ENCODE peak calls at places on chromosome X, in six cellular contexts. One of them, this sample, is unnamed.

GRCh38 chrX:47232803-47233332 is at the start of gene USP11:
- DNase-seq in CD8-positive, alpha-beta memory T cell: peak
- DNase-seq in GM19239: peak
- DNase-seq in OCI-LY7: peak
- DNase-seq in dorsolateral prefrontal cortex: peak
- DNase-seq in EL: peak
- DNase-seq in this sample: peak

GRCh38 chrX:56802428-56802827 is 73.4 kb downstream of the NBDY start:
- DNase-seq in EL: no peak
- DNase-seq in GM19239: no peak
- DNase-seq in CD8-positive, alpha-beta memory T cell: no peak
- DNase-seq in OCI-LY7: no peak
- DNase-seq in dorsolateral prefrontal cortex: no peak
- DNase-seq in this sample: no peak

GRCh38 chrX:9133426-9133825 is 99.5 kb upstream of the FAM9B start:
- DNase-seq in EL: peak
- DNase-seq in OCI-LY7: no peak
- DNase-seq in dorsolateral prefrontal cortex: no peak
- DNase-seq in CD8-positive, alpha-beta memory T cell: no peak
- DNase-seq in GM19239: no peak
- DNase-seq in this sample: no peak

GRCh38 chrX:109880629-109881028 is 122.3 kb upstream of the TMEM164 start:
- DNase-seq in GM19239: peak
- DNase-seq in OCI-LY7: no peak
- DNase-seq in dorsolateral prefrontal cortex: no peak
- DNase-seq in CD8-positive, alpha-beta memory T cell: no peak
- DNase-seq in EL: no peak
- DNase-seq in this sample: no peak

GRCh38 chrX:104118765-104119164 is 6.4 kb downstream of the ZCCHC18 start:
- DNase-seq in dorsolateral prefrontal cortex: no peak
- DNase-seq in EL: no peak
- DNase-seq in GM19239: no peak
- DNase-seq in OCI-LY7: no peak
- DNase-seq in CD8-positive, alpha-beta memory T cell: no peak
- DNase-seq in this sample: no peak

GRCh38 chrX:134181261-134181660 is 55.7 kb upstream of the CCDC160 start:
- DNase-seq in OCI-LY7: no peak
- DNase-seq in dorsolateral prefrontal cortex: no peak
- DNase-seq in EL: no peak
- DNase-seq in CD8-positive, alpha-beta memory T cell: no peak
- DNase-seq in GM19239: no peak
- DNase-seq in this sample: no peak

GRCh38 chrX:19660604-19661003 is 145.3 kb upstream of the MAP3K15 start:
- DNase-seq in dorsolateral prefrontal cortex: no peak
- DNase-seq in OCI-LY7: no peak
- DNase-seq in CD8-positive, alpha-beta memory T cell: no peak
- DNase-seq in EL: no peak
- DNase-seq in GM19239: no peak
- DNase-seq in this sample: no peak

GRCh38 chrX:53583571-53583970 is 102.9 kb downstream of the HUWE1 start:
- DNase-seq in dorsolateral prefrontal cortex: no peak
- DNase-seq in CD8-positive, alpha-beta memory T cell: no peak
- DNase-seq in OCI-LY7: no peak
- DNase-seq in EL: no peak
- DNase-seq in GM19239: no peak
- DNase-seq in this sample: no peak

GRCh38 chrX:134948333-134949241 is 42.2 kb upstream of the SMIM10 start:
- DNase-seq in GM19239: no peak
- DNase-seq in EL: peak
- DNase-seq in dorsolateral prefrontal cortex: no peak
- DNase-seq in CD8-positive, alpha-beta memory T cell: no peak
- DNase-seq in OCI-LY7: no peak
- DNase-seq in this sample: no peak